ENCODE peak calls at places on chromosome 7, in five cellular contexts. I is IMR-90, Q is A549, Z is HepG2, V is WTC11. T is an unnamed sample.

GRCh38 chr7:105641236-105641810 is 60.0 kb upstream of the EFCAB10 start:
- DNase-seq in Q (no peak), Z (no peak), V (no peak), I (no peak), T (no peak)

GRCh38 chr7:114217026-114217425 is 197.6 kb upstream of the FOXP2 start:
- DNase-seq in Q (no peak), I (no peak), Z (no peak), V (no peak), T (no peak)

GRCh38 chr7:101804642-101805401 is 12.6 kb upstream of the CUX1 start:
- DNase-seq in Z (no peak), I (no peak), Q (peak), V (peak), T (peak)

GRCh38 chr7:55127622-55128081 is 108.8 kb downstream of the EGFR start:
- DNase-seq in I (peak), Q (no peak), V (no peak), Z (no peak), T (no peak)

GRCh38 chr7:12217311-12217710 is 6.2 kb downstream of the TMEM106B start:
- DNase-seq in I (no peak), V (no peak), Q (no peak), Z (no peak), T (no peak)

GRCh38 chr7:95104739-95105138 is 197.3 kb downstream of the PPP1R9A start:
- DNase-seq in I (no peak), Z (peak), V (no peak), Q (peak), T (no peak)

GRCh38 chr7:15685358-15686181 is 913 bp downstream of the MEOX2 start:
- DNase-seq in V (peak), Z (no peak), Q (no peak), I (peak), T (peak)

GRCh38 chr7:909358-910329 is 33.3 kb downstream of the GET4 start:
- DNase-seq in I (peak), Z (no peak), Q (peak), V (no peak), T (no peak)

GRCh38 chr7:103710247-103710646 is 264.2 kb upstream of the SLC26A5 start:
- DNase-seq in V (no peak), I (peak), Q (no peak), Z (no peak), T (no peak)

GRCh38 chr7:100211342-100211780 is 8.4 kb upstream of the PVRIG start:
- DNase-seq in I (no peak), V (no peak), Z (no peak), Q (no peak), T (no peak)

GRCh38 chr7:39911167-39911566 is 38.9 kb upstream of the CDK13 start:
- DNase-seq in Q (no peak), V (no peak), I (peak), Z (no peak), T (peak)

GRCh38 chr7:123725586-123726171 is 23.1 kb downstream of the WASL start:
- DNase-seq in Q (no peak), I (no peak), Z (no peak), V (no peak), T (no peak)

GRCh38 chr7:157129907-157130460 is 8.7 kb upstream of the UBE3C start:
- DNase-seq in Z (no peak), Q (no peak), I (no peak), V (no peak), T (no peak)

GRCh38 chr7:91020611-91021385 is 243.4 kb upstream of the FZD1 start:
- DNase-seq in Z (no peak), Q (no peak), V (no peak), I (no peak), T (no peak)

GRCh38 chr7:44575054-44575453 is 1.3 kb upstream of the DDX56 start:
- DNase-seq in I (no peak), Z (no peak), V (no peak), Q (no peak), T (no peak)

GRCh38 chr7:123580406-123581161 is 21.0 kb upstream of the ASB15 start:
- DNase-seq in Z (peak), Q (peak), I (peak), V (no peak), T (no peak)

GRCh38 chr7:1966631-1967200 is 266.0 kb downstream of the MAD1L1 start:
- DNase-seq in Q (no peak), V (no peak), Z (no peak), I (no peak), T (no peak)

GRCh38 chr7:78924581-78924980 is 528.9 kb downstream of the MAGI2 start:
- DNase-seq in Q (peak), V (no peak), Z (no peak), I (peak), T (no peak)

GRCh38 chr7:156497776-156498509 is 142.6 kb upstream of the RNF32 start:
- DNase-seq in I (no peak), Q (no peak), Z (no peak), V (no peak), T (no peak)

GRCh38 chr7:18770852-18771251 is 275.3 kb downstream of the HDAC9 start:
- DNase-seq in Q (no peak), I (no peak), V (no peak), Z (no peak), T (no peak)

DNA sequence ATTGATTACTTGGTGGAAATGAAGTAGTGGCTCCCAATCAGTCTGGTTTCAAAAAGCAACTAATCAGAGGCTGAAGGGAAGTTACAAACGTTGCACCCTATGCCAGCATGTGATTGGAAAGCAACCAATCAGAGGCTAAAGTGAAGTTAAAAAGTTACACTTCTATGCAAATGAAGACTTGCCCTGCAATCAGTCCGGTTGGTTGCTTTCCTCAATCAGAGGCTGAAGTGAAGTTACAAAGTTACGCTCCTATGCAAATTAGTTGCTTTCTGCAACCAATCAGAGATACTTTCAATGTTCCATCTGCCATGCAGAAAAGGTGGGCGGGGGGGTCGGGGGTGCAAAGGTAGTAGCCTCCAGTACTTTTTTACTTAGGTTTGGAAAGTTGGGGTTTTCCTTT is 1077.1 kb downstream of the TYW1 start:
- DNase-seq in I (no peak), Z (no peak), V (no peak), Q (no peak), T (no peak)
- TF ChIP-seq USF2 in I (no peak), Z (no peak), V (no peak), Q (no peak), T (no peak)

DNA sequence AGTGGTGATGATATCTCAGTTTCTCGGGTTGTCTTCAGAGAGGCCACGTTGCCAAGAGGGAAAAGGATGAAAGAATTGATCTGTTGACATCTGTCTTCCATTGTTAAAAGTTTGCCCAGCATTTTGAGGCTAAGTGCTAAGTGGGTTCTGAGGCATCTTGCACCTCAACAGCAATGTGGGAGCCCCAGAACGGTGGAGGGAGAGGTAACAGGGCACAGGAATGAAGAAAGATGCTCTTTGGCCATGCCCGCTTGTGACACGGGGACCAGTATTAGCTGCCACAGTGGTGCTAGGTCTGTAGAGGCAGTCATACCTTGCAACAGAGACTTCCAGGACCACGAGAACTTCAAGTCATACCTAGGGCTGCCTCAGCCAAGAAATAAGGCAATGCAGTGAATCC is 106.6 kb upstream of the NUPR2 start:
- DNase-seq in Q (no peak), I (no peak), V (no peak), Z (no peak), T (no peak)
- TF ChIP-seq USF2 in Q (no peak), I (no peak), V (no peak), Z (no peak), T (no peak)

DNA sequence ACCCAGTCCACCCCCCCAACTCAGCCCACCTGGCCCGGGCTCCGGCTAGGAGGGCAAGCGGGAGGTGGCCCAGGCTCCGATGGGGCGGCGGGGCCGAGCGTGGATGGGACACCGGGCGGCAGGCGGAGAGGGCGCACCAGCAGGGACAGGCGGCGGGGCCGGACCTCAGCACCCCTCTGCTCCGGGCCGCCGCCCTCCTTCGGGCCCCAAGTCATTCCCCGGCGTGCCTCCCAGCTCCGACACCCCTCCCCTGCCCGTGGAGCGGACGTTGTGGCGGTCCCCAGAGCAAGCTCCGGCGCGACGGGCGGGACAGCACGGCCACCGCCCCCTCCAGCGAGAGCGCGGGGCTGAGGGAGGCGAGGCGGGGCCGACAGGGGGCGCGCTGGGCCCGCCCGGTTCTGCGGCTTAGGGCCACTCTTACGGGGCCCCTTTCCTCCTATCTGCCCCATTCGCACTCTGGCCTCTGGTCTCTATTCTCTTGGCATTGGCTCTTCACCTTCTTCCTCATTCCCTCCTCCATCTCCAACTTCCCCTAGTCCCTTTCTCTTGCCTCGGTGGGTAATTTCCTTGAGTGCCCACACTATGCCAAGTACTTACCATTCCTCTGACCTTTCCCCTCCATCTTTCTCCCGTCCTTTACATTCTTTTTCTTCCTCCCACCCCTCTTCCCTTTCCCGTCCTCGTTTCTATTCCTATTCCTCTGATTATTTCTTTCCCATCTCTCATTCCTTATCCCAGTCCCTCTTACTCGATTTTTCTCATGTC is 710 bp upstream of the GBX1 start:
- DNase-seq in I (no peak), V (peak), Q (peak), Z (no peak), T (peak)
- TF ChIP-seq USF2 in I (no peak), V (no peak), Q (no peak), Z (no peak), T (no peak)

GRCh38 chr7:76202666-76203030 is 952 bp downstream of the SRRM3 start:
- DNase-seq in I (no peak), Q (no peak), Z (no peak), V (no peak), T (no peak)
- TF ChIP-seq USF2 in I (no peak), Q (no peak), Z (no peak), V (no peak), T (no peak)

DNA sequence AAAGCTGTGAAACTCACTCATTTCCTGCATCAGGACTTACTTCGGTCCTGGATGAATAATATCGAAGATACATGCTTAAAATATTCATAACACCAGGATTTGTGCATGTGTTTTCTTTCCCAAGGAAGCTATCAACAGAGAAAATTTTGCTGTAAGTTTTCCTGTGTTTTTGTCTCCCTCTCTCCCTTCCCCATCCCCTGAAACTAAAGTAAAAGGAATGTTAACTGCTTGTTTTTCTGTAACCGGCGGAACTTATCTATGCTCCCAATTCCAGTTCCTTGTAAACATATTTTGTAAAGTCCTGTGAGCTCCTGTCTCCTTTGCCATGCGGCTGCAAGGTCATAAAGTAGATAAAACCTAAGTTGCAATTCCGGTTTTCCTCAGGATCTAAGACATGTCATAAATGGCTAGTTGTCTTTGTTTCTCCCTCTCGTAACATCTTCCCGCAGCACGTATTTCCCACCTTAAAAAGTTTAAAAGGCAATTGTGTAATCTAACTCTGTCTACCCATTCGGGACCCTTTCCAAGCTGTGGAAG is 79.0 kb upstream of the POM121L12 start:
- DNase-seq in Z (no peak), I (no peak), Q (no peak), V (no peak), T (no peak)
- TF ChIP-seq USF2 in Z (no peak), I (no peak), Q (no peak), V (no peak), T (no peak)

GRCh38 chr7:129949292-129950133 is 3.2 kb downstream of the UBE2H start:
- DNase-seq in I (peak), Q (no peak), V (peak), Z (peak), T (no peak)
- TF ChIP-seq USF2 in I (no peak), Q (no peak), V (no peak), Z (no peak), T (no peak)

GRCh38 chr7:73830618-73830871 is 251 bp upstream of the CLDN4 start:
- DNase-seq in Z (no peak), V (no peak), Q (no peak), I (peak), T (no peak)

GRCh38 chr7:73831656-73832579 is 1.1 kb downstream of the CLDN4 start:
- DNase-seq in V (peak), Z (peak), Q (no peak), I (no peak), T (peak)

GRCh38 chr7:73829921-73830617 is 727 bp upstream of the CLDN4 start:
- DNase-seq in V (no peak), I (no peak), Z (peak), Q (no peak), T (no peak)

GRCh38 chr7:73829505-73829904 is 1.3 kb upstream of the CLDN4 start:
- DNase-seq in Q (no peak), I (no peak), Z (no peak), V (no peak), T (no peak)

DNA sequence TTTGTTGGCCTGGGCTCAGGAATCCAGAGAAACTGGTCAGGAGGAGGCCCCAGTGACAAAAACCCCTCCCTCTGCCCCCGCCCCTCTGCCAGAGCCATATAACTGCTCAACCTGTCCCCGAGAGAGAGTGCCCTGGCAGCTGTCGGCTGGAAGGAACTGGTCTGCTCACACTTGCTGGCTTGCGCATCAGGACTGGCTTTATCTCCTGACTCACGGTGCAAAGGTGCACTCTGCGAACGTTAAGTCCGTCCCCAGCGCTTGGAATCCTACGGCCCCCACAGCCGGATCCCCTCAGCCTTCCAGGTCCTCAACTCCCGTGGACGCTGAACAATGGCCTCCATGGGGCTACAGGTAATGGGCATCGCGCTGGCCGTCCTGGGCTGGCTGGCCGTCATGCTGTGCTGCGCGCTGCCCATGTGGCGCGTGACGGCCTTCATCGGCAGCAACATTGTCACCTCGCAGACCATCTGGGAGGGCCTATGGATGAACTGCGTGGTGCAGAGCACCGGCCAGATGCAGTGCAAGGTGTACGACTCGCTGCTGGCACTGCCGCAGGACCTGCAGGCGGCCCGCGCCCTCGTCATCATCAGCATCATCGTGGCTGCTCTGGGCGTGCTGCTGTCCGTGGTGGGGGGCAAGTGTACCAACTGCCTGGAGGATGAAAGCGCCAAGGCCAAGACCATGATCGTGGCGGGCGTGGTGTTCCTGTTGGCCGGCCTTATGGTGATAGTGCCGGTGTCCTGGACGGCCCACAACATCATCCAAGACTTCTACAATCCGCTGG is at the start of gene CLDN4:
- DNase-seq in V (peak), Q (no peak), Z (peak), I (no peak), T (no peak)
- TF ChIP-seq USF2 in V (no peak), Q (no peak), Z (no peak), I (no peak), T (no peak)

GRCh38 chr7:42471573-42472174 is 234.7 kb upstream of the GLI3 start:
- DNase-seq in I (no peak), V (no peak), Q (no peak), Z (no peak), T (no peak)
- TF ChIP-seq USF2 in I (no peak), V (no peak), Q (no peak), Z (no peak), T (no peak)

GRCh38 chr7:41058986-41059741 is 643.7 kb downstream of the INHBA start:
- DNase-seq in V (peak), Z (no peak), I (peak), Q (no peak), T (peak)
- TF ChIP-seq USF2 in V (no peak), Z (no peak), I (no peak), Q (no peak), T (no peak)